ENCODE peak calls at places on chromosomes 4 and X, in six cellular contexts. Q is fibroblast of lung, F is psoas muscle, J is kidney epithelial cell, O is cardiac fibroblast, E is epithelial cell of esophagus. G is an unnamed sample.
A peak's percentile ranks its signal among the peaks of the same experiment; 100 is the strongest.

GRCh38 chr4:54063224-54063623 is 1.2 kb downstream of the CHIC2 start:
- DNase-seq in Q (peak; percentile 63), F (no peak), J (no peak), O (peak; percentile 80), E (peak; percentile 57), G (peak; percentile 72)

GRCh38 chr4:138290803-138291202 is 48.7 kb upstream of the SLC7A11 start:
- DNase-seq in Q (no peak), F (no peak), J (no peak), O (no peak), E (no peak), G (no peak)

GRCh38 chr4:119570401-119570800 is 58.2 kb downstream of the PDE5A start:
- DNase-seq in Q (peak; percentile 74), F (no peak), J (no peak), O (peak; percentile 49), E (no peak), G (peak; percentile 23)

GRCh38 chr4:109211671-109212070 is 90.8 kb downstream of the COL25A1 start:
- DNase-seq in Q (peak; percentile 66), F (no peak), J (no peak), O (peak; percentile 22), E (peak; percentile 2), G (peak; percentile 27)

GRCh38 chr4:174631901-174632758 is 109.8 kb upstream of the HPGD start:
- DNase-seq in Q (peak; percentile 33), F (no peak), J (no peak), O (peak; percentile 56), E (peak; percentile 65), G (peak; percentile 72)

GRCh38 chr4:182478475-182478874 is 235.3 kb downstream of the TENM3 start:
- DNase-seq in Q (peak; percentile 28), F (no peak), J (no peak), O (peak; percentile 52), E (peak; percentile 45), G (peak; percentile 65)

GRCh38 chr4:137471895-137472294 is 60.4 kb downstream of the PCDH18 start:
- DNase-seq in Q (peak; percentile 26), F (no peak), J (no peak), O (peak; percentile 61), E (peak; percentile 64), G (no peak)

GRCh38 chr4:8238061-8238511 is 31.5 kb upstream of the HTRA3 start:
- DNase-seq in Q (no peak), F (no peak), J (no peak), O (no peak), E (peak; percentile 69), G (no peak)

GRCh38 chrX:110396777-110397176 is 38.1 kb downstream of the RTL9 start:
- DNase-seq in Q (no peak), F (no peak), J (no peak), O (no peak), E (peak; percentile 63), G (no peak)

GRCh38 chr4:18025263-18025662 is 3.7 kb upstream of the LCORL start:
- DNase-seq in Q (no peak), F (no peak), J (no peak), O (no peak), E (no peak), G (no peak)

GRCh38 chr4:136818811-136819210 is 713.5 kb downstream of the PCDH18 start:
- DNase-seq in Q (peak; percentile 31), F (no peak), J (no peak), O (peak; percentile 36), E (peak; percentile 13), G (peak; percentile 52)

GRCh38 chrX:38205037-38205436 is 15.6 kb downstream of the SRPX start:
- DNase-seq in Q (no peak), F (no peak), J (no peak), O (no peak), E (no peak), G (no peak)

GRCh38 chr4:119087121-119087520 is 48.5 kb upstream of the MYOZ2 start:
- DNase-seq in Q (no peak), F (no peak), J (no peak), O (peak; percentile 37), E (no peak), G (peak; percentile 45)

GRCh38 chr4:48924416-48924815 is 17.8 kb upstream of the OCIAD2 start:
- DNase-seq in Q (no peak), F (no peak), J (no peak), O (no peak), E (no peak), G (no peak)

GRCh38 chr4:47668810-47669408 is 169.0 kb downstream of the CORIN start:
- DNase-seq in Q (peak; percentile 48), F (no peak), J (no peak), O (peak; percentile 79), E (peak; percentile 64), G (peak; percentile 76)

GRCh38 chr4:122000849-122001248 is 49.0 kb upstream of the TRPC3 start:
- DNase-seq in Q (no peak), F (no peak), J (no peak), O (no peak), E (no peak), G (no peak)

GRCh38 chr4:110007217-110007616 is 94.5 kb downstream of the EGF start:
- DNase-seq in Q (no peak), F (no peak), J (no peak), O (no peak), E (no peak), G (no peak)

GRCh38 chr4:76665139-76665538 is 230.1 kb downstream of the SHROOM3 start:
- DNase-seq in Q (peak; percentile 82), F (no peak), J (no peak), O (peak; percentile 37), E (peak; percentile 95), G (peak; percentile 25)

GRCh38 chr4:75671802-75672421 is 1.3 kb downstream of the G3BP2 start:
- DNase-seq in Q (no peak), F (no peak), J (no peak), O (peak; percentile 8), E (no peak), G (peak; percentile 16)

GRCh38 chr4:145882594-145882993 is 56.0 kb downstream of the ZNF827 start:
- DNase-seq in Q (no peak), F (no peak), J (no peak), O (no peak), E (no peak), G (no peak)

GRCh38 chrX:39261446-39262147 is 460.3 kb downstream of the MID1IP1 start:
- DNase-seq in Q (peak; percentile 75), F (no peak), J (peak; percentile 49), O (peak; percentile 67), E (peak; percentile 67), G (peak; percentile 44)

GRCh38 chr4:6907658-6908191 is 1.9 kb upstream of the TBC1D14 start:
- DNase-seq in Q (no peak), F (no peak), J (no peak), O (peak; percentile 42), E (peak; percentile 66), G (peak; percentile 44)

GRCh38 chrX:3516051-3516541 is 169.6 kb upstream of the MXRA5 start:
- DNase-seq in Q (peak; percentile 82), F (no peak), J (no peak), O (peak; percentile 61), E (no peak), G (peak; percentile 70)

GRCh38 chr4:4521767-4522166 is 20.1 kb downstream of the STX18 start:
- DNase-seq in Q (no peak), F (no peak), J (no peak), O (no peak), E (no peak), G (no peak)

GRCh38 chr4:113823291-113823659 is 61.7 kb upstream of the CAMK2D start:
- DNase-seq in Q (peak; percentile 76), F (no peak), J (no peak), O (peak; percentile 33), E (peak; percentile 26), G (no peak)

GRCh38 chr4:46274717-46275116 is 115.2 kb downstream of the GABRA2 start:
- DNase-seq in Q (no peak), F (no peak), J (no peak), O (no peak), E (no peak), G (peak; percentile 3)

GRCh38 chr4:57131849-57132745 is 21.9 kb upstream of the IGFBP7 start:
- DNase-seq in Q (peak; percentile 74), F (no peak), J (no peak), O (peak; percentile 15), E (peak; percentile 60), G (peak; percentile 39)

GRCh38 chr4:107629318-107629717 is 90.7 kb downstream of the PAPSS1 start:
- DNase-seq in Q (peak; percentile 9), F (no peak), J (no peak), O (no peak), E (no peak), G (no peak)
- H3K4me3 ChIP-seq in Q (no peak overlapping the region), F (no peak overlapping the region), J (no peak overlapping the region), O (no peak overlapping the region), E (no peak overlapping the region), G (no peak overlapping the region)

DNA sequence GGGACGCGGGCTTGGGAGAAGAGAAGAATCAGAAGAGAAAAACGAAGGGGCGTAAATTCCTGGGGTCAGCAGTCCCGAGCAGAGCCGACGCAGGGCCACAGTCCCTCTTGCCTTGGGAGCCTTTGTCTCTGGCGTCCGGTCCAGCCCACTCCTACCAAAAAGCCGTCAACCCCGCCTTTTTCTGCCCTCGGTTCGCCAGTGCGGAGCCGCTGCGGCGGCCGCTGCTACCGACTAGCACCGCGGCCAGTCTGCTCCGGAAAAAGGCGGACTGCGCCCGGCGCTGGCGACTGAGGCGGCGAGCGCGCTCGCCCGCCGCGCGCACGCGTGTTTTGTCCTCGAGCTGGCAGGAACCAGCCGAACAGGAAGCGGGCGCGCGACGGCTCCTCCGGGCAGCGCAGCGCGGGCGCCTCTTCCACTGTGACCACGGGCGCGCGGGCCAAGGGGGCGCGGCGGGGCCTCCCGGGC is 502 bp downstream of the HNRNPDL start:
- DNase-seq in Q (peak; percentile 43), F (no peak), J (no peak), O (no peak), E (peak; percentile 62), G (peak; percentile 49)
- TF ChIP-seq CTCF in Q (no peak), F (no peak), J (no peak), O (no peak), E (no peak), G (no peak)

DNA sequence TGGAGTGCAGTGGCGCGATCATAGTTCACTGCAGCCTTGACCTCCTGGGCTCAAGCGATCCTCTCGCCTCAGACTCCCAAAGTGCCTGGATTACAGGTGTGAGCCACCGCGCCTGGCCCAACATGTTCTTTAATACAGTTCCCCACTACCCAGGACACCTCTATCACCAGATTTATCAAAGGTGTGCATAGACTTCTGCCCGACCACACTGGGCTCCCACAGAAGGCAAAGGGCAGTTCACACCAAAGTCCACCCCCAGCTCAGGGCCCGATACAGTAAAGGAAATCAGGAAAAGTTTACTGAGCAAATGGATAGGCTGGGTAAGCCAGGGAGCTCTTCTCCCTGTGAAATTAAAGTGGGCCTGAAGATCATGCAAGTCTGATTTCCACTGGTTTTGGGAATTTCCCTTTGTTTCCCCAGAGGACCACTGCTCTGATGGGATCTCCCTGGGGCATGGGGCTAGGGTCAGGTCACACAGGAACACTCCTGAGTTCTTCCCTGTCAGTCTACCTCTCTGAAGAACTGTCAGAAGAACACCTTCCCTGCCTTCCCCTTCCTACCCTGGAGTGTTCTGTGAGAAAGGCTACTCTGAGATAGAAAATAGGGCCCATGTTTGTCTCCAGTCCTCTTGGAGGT is 17.7 kb upstream of the PIM2 start:
- DNase-seq in Q (no peak), F (no peak), J (no peak), O (no peak), E (no peak), G (no peak)
- H3K4me3 ChIP-seq in Q (no peak overlapping the region), F (no peak overlapping the region), J (no peak overlapping the region), O (no peak overlapping the region), E (no peak overlapping the region), G (no peak overlapping the region)

GRCh38 chr4:78268607-78269006 is 211.5 kb downstream of the FRAS1 start:
- DNase-seq in Q (no peak), F (no peak), J (no peak), O (no peak), E (no peak), G (no peak)

GRCh38 chr4:78265006-78265405 is 207.9 kb downstream of the FRAS1 start:
- DNase-seq in Q (no peak), F (no peak), J (no peak), O (no peak), E (no peak), G (no peak)

GRCh38 chr4:78267790-78268189 is 210.7 kb downstream of the FRAS1 start:
- DNase-seq in Q (no peak), F (no peak), J (no peak), O (no peak), E (no peak), G (no peak)
- TF ChIP-seq CTCF in Q (no peak), F (no peak), J (no peak), O (no peak), E (no peak), G (no peak)

G was measured in fibroblast of pulmonary artery.